ENCODE peak calls at places on chromosomes 4 and X, in seven cellular contexts. One of them, this sample, is unnamed. For H3K4me1, the result is how much of the 10 kb centered on the place peaks cover.

GRCh38 chrX:46758163-46758955 is 559 bp downstream of the SLC9A7 start:
- DNase-seq in tibial nerve: no peak
- DNase-seq in HepG2: no peak
- DNase-seq in stomach: no peak
- DNase-seq in SK-N-SH: peak
- DNase-seq in H1: no peak
- DNase-seq in upper lobe of left lung: no peak
- DNase-seq in this sample: peak

GRCh38 chrX:10769165-10769564 is 148.8 kb upstream of the MID1 start:
- DNase-seq in H1: no peak
- DNase-seq in HepG2: no peak
- DNase-seq in stomach: no peak
- DNase-seq in SK-N-SH: peak
- DNase-seq in tibial nerve: no peak
- DNase-seq in upper lobe of left lung: no peak
- DNase-seq in this sample: no peak

GRCh38 chrX:124217289-124218251 is 114.9 kb upstream of the TEX13D start:
- DNase-seq in HepG2: peak
- DNase-seq in upper lobe of left lung: peak
- DNase-seq in stomach: no peak
- DNase-seq in H1: no peak
- DNase-seq in tibial nerve: no peak
- DNase-seq in SK-N-SH: no peak
- DNase-seq in this sample: no peak

GRCh38 chr4:67320645-67321044 is 224.7 kb downstream of the CENPC start:
- DNase-seq in tibial nerve: no peak
- DNase-seq in H1: no peak
- DNase-seq in upper lobe of left lung: no peak
- DNase-seq in stomach: no peak
- DNase-seq in SK-N-SH: no peak
- DNase-seq in HepG2: no peak
- DNase-seq in this sample: no peak

GRCh38 chrX:68193234-68193633 is 240.1 kb downstream of the OPHN1 start:
- DNase-seq in SK-N-SH: no peak
- DNase-seq in tibial nerve: no peak
- DNase-seq in HepG2: no peak
- DNase-seq in upper lobe of left lung: no peak
- DNase-seq in H1: no peak
- DNase-seq in stomach: no peak
- DNase-seq in this sample: no peak

GRCh38 chr4:104971458-104971857 is 175.2 kb upstream of the TET2 start:
- DNase-seq in stomach: no peak
- DNase-seq in upper lobe of left lung: no peak
- DNase-seq in HepG2: no peak
- DNase-seq in tibial nerve: no peak
- DNase-seq in SK-N-SH: no peak
- DNase-seq in H1: no peak
- DNase-seq in this sample: no peak

GRCh38 chr4:139279723-139280620 is at the start of gene MGARP:
- DNase-seq in SK-N-SH: peak
- DNase-seq in upper lobe of left lung: no peak
- DNase-seq in stomach: no peak
- DNase-seq in HepG2: no peak
- DNase-seq in tibial nerve: no peak
- DNase-seq in H1: peak
- DNase-seq in this sample: peak

GRCh38 chr4:76969941-76970529 is 20.5 kb downstream of the SEPTIN11 start:
- DNase-seq in HepG2: no peak
- DNase-seq in tibial nerve: no peak
- DNase-seq in H1: no peak
- DNase-seq in SK-N-SH: no peak
- DNase-seq in upper lobe of left lung: no peak
- DNase-seq in stomach: no peak
- DNase-seq in this sample: no peak

GRCh38 chr4:178823673-178824072 is 1381.4 kb upstream of the AGA start:
- DNase-seq in upper lobe of left lung: no peak
- DNase-seq in tibial nerve: no peak
- DNase-seq in stomach: no peak
- DNase-seq in H1: no peak
- DNase-seq in SK-N-SH: no peak
- DNase-seq in HepG2: no peak
- DNase-seq in this sample: no peak

GRCh38 chr4:8188085-8188484 is 11.0 kb upstream of the SH3TC1 start:
- DNase-seq in stomach: no peak
- DNase-seq in SK-N-SH: peak
- DNase-seq in upper lobe of left lung: no peak
- DNase-seq in HepG2: no peak
- DNase-seq in tibial nerve: no peak
- DNase-seq in H1: no peak
- DNase-seq in this sample: no peak

GRCh38 chr4:33369366-33369899 is 2649.3 kb downstream of the PCDH7 start:
- DNase-seq in HepG2: no peak
- DNase-seq in H1: no peak
- DNase-seq in upper lobe of left lung: no peak
- DNase-seq in SK-N-SH: no peak
- DNase-seq in tibial nerve: no peak
- DNase-seq in stomach: no peak
- DNase-seq in this sample: no peak

GRCh38 chrX:106952988-106953387 is 32.8 kb downstream of the CLDN2 start:
- DNase-seq in SK-N-SH: peak
- DNase-seq in upper lobe of left lung: no peak
- DNase-seq in HepG2: no peak
- DNase-seq in stomach: no peak
- DNase-seq in H1: no peak
- DNase-seq in tibial nerve: no peak
- DNase-seq in this sample: no peak

GRCh38 chr4:183348706-183349659 is 26.8 kb upstream of the CLDN24 start:
- DNase-seq in H1: no peak
- DNase-seq in SK-N-SH: no peak
- DNase-seq in HepG2: no peak
- DNase-seq in tibial nerve: no peak
- DNase-seq in stomach: no peak
- DNase-seq in upper lobe of left lung: peak
- DNase-seq in this sample: no peak

GRCh38 chr4:53233396-53233795 is 132.5 kb downstream of the SCFD2 start:
- DNase-seq in HepG2: no peak
- DNase-seq in H1: no peak
- DNase-seq in upper lobe of left lung: no peak
- DNase-seq in tibial nerve: no peak
- DNase-seq in SK-N-SH: no peak
- DNase-seq in stomach: no peak
- DNase-seq in this sample: no peak

GRCh38 chr4:92328095-92328494 is 24.3 kb downstream of the GRID2 start:
- DNase-seq in HepG2: no peak
- DNase-seq in H1: no peak
- DNase-seq in upper lobe of left lung: no peak
- DNase-seq in stomach: no peak
- DNase-seq in SK-N-SH: no peak
- DNase-seq in tibial nerve: no peak
- DNase-seq in this sample: no peak

GRCh38 chrX:19883878-19884277 is 3.5 kb downstream of the SH3KBP1 start:
- DNase-seq in H1: no peak
- DNase-seq in HepG2: no peak
- DNase-seq in stomach: no peak
- DNase-seq in upper lobe of left lung: no peak
- DNase-seq in tibial nerve: no peak
- DNase-seq in SK-N-SH: no peak
- DNase-seq in this sample: no peak

GRCh38 chr4:142567620-142568451 is 278.3 kb downstream of the INPP4B start:
- DNase-seq in SK-N-SH: no peak
- DNase-seq in tibial nerve: no peak
- DNase-seq in H1: no peak
- DNase-seq in stomach: peak
- DNase-seq in upper lobe of left lung: no peak
- DNase-seq in HepG2: no peak
- DNase-seq in this sample: no peak

GRCh38 chrX:40245411-40246140 is 147.8 kb upstream of the BCOR start:
- DNase-seq in HepG2: no peak
- DNase-seq in SK-N-SH: no peak
- DNase-seq in H1: no peak
- DNase-seq in tibial nerve: no peak
- DNase-seq in stomach: no peak
- DNase-seq in upper lobe of left lung: no peak
- DNase-seq in this sample: peak
- TF ChIP-seq EP300 in HepG2: no peak
- TF ChIP-seq EP300 in SK-N-SH: no peak
- TF ChIP-seq EP300 in H1: no peak
- TF ChIP-seq EP300 in tibial nerve: no peak
- TF ChIP-seq EP300 in stomach: no peak
- TF ChIP-seq EP300 in upper lobe of left lung: no peak
- TF ChIP-seq EP300 in this sample: no peak

GRCh38 chr4:38684271-38684670 is 20.3 kb downstream of the KLF3 start:
- DNase-seq in stomach: no peak
- DNase-seq in upper lobe of left lung: no peak
- DNase-seq in tibial nerve: no peak
- DNase-seq in SK-N-SH: no peak
- DNase-seq in HepG2: no peak
- DNase-seq in H1: no peak
- DNase-seq in this sample: no peak

GRCh38 chr4:38688676-38689355 is 24.8 kb downstream of the KLF3 start:
- DNase-seq in stomach: no peak
- DNase-seq in H1: no peak
- DNase-seq in upper lobe of left lung: no peak
- DNase-seq in tibial nerve: no peak
- DNase-seq in SK-N-SH: no peak
- DNase-seq in HepG2: no peak
- DNase-seq in this sample: no peak

GRCh38 chr4:38686682-38687081 is 22.7 kb downstream of the KLF3 start:
- DNase-seq in SK-N-SH: peak
- DNase-seq in upper lobe of left lung: no peak
- DNase-seq in H1: no peak
- DNase-seq in stomach: no peak
- DNase-seq in tibial nerve: no peak
- DNase-seq in HepG2: no peak
- DNase-seq in this sample: no peak

GRCh38 chr4:38684951-38685350 is 21.0 kb downstream of the KLF3 start:
- DNase-seq in HepG2: no peak
- DNase-seq in stomach: no peak
- DNase-seq in H1: no peak
- DNase-seq in tibial nerve: no peak
- DNase-seq in upper lobe of left lung: no peak
- DNase-seq in SK-N-SH: peak
- DNase-seq in this sample: no peak

DNA sequence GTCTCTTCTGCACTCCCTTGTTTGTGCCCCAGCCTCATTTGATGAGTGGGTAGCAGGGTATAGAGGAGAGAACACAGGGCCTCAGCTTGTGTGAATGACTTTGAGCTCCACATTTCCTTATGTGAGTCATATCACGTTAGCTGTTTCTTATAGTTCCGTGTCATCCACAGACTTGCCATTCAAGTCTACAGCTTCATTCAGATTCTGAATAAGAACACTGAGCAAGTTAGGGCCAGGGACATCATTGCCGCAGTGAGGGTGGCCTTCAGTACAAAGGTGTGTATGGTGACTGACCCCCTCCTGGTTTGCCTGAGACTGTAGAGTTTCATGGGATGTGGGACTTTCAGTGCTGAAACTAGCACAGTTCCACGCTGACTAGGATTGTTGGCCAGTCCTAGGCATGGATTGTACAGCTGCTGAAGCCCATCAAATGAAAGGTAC is 23.6 kb downstream of the KLF3 start:
- DNase-seq in upper lobe of left lung: no peak
- DNase-seq in HepG2: no peak
- DNase-seq in SK-N-SH: no peak
- DNase-seq in H1: no peak
- DNase-seq in stomach: no peak
- DNase-seq in tibial nerve: no peak
- DNase-seq in this sample: no peak
- H3K4me1 ChIP-seq in upper lobe of left lung: under half
- H3K4me1 ChIP-seq in HepG2: under half
- H3K4me1 ChIP-seq in SK-N-SH: under half
- H3K4me1 ChIP-seq in H1: under half
- H3K4me1 ChIP-seq in stomach: under half
- H3K4me1 ChIP-seq in tibial nerve: half or more
- H3K4me1 ChIP-seq in this sample: under half

GRCh38 chr4:83753260-83753659 is 217.4 kb downstream of the GPAT3 start:
- DNase-seq in tibial nerve: no peak
- DNase-seq in HepG2: no peak
- DNase-seq in upper lobe of left lung: no peak
- DNase-seq in H1: no peak
- DNase-seq in stomach: no peak
- DNase-seq in SK-N-SH: no peak
- DNase-seq in this sample: no peak

GRCh38 chr4:83757121-83757621 is 221.3 kb downstream of the GPAT3 start:
- DNase-seq in SK-N-SH: no peak
- DNase-seq in tibial nerve: no peak
- DNase-seq in HepG2: no peak
- DNase-seq in stomach: no peak
- DNase-seq in upper lobe of left lung: no peak
- DNase-seq in H1: no peak
- DNase-seq in this sample: no peak

DNA sequence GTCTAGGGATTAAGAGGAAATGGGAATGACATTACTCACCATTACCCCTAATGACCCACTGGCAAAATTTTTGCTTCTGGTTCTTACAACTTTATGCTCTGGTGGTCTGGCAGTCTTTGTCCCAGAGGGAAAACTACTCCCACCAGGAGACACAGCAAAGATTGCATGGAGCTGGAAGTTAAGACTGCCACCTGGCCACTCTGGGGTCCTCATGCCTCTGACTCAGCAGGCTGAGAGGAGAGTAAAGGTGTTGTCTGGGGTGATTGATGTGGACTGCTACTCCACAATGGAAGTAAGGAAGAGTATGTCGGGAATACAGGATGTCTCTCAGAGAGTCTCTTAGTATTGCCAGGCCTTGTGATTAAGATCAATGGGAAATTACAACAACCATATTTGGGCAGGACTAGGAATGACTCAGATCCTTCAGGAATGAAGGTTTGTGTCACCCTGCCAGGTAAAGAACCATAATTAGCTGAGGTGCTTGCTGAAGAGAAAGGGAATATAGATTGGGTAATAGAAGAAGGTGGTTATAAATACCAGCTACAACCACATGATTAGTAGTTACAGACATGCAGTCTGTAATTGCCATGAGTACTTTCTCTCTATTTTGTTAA is 215.5 kb downstream of the GPAT3 start:
- DNase-seq in HepG2: no peak
- DNase-seq in upper lobe of left lung: no peak
- DNase-seq in SK-N-SH: no peak
- DNase-seq in stomach: no peak
- DNase-seq in H1: no peak
- DNase-seq in tibial nerve: no peak
- DNase-seq in this sample: no peak
- TF ChIP-seq EP300 in HepG2: no peak
- TF ChIP-seq EP300 in upper lobe of left lung: no peak
- TF ChIP-seq EP300 in SK-N-SH: no peak
- TF ChIP-seq EP300 in stomach: no peak
- TF ChIP-seq EP300 in H1: no peak
- TF ChIP-seq EP300 in tibial nerve: no peak
- TF ChIP-seq EP300 in this sample: no peak

DNA sequence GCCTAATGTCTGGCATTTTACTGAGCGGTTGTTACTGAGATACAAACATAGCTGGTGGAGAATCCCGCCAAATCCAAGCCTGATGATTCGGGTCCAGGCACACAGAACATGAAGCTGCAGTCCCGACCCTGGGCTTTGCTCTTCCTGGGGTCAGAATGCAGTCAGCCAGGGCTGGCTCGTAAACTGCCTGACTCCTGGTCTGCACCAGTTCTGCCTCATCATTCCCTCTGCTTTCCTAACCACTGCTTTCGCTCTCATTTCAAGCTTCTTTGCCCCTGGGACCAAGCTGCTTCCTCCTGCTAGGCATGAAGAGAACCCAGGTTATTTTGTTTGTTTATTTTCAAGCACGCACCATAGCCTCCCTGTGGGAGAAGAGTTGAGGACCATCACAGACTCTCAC is 39.3 kb downstream of the GATB start:
- DNase-seq in stomach: no peak
- DNase-seq in SK-N-SH: no peak
- DNase-seq in HepG2: no peak
- DNase-seq in H1: no peak
- DNase-seq in upper lobe of left lung: no peak
- DNase-seq in tibial nerve: no peak
- DNase-seq in this sample: peak
- H3K4me1 ChIP-seq in stomach: under half
- H3K4me1 ChIP-seq in SK-N-SH: under half
- H3K4me1 ChIP-seq in HepG2: under half
- H3K4me1 ChIP-seq in H1: under half
- H3K4me1 ChIP-seq in upper lobe of left lung: under half
- H3K4me1 ChIP-seq in tibial nerve: under half
- H3K4me1 ChIP-seq in this sample: under half